ENCODE peak calls at places on chromosomes 13 and 19, in eight cellular contexts. X is WERI-Rb-1, J is dorsolateral prefrontal cortex, L is pancreas, R is NT2/D1, Z is SJCRH30, F is transverse colon, D is A549. O is an unnamed sample.

GRCh38 chr19:6491802-6492592 is 10.1 kb downstream of the TUBB4A start:
- DNase-seq in J (no peak), D (no peak), R (no peak), X (no peak), F (no peak), L (no peak), Z (no peak), O (no peak)

GRCh38 chr19:40341601-40342482 is 6.4 kb downstream of the C19orf47 start:
- DNase-seq in R (no peak), X (no peak), Z (peak), F (no peak), L (no peak), D (no peak), J (no peak), O (no peak)

GRCh38 chr13:21478881-21479808 is 20.0 kb upstream of the ZDHHC20 start:
- DNase-seq in J (no peak), F (peak), R (no peak), Z (peak), D (no peak), X (peak), L (peak), O (no peak)

GRCh38 chr13:74770361-74770760 is 636.2 kb upstream of the KLF12 start:
- DNase-seq in J (no peak), L (no peak), R (no peak), D (no peak), Z (no peak), F (no peak), X (no peak), O (no peak)

GRCh38 chr19:40450664-40451063 is 6.5 kb upstream of the SERTAD3 start:
- DNase-seq in L (no peak), J (no peak), R (no peak), X (peak), Z (no peak), D (no peak), F (no peak), O (no peak)

GRCh38 chr13:101841687-101842086 is 389.2 kb downstream of the ITGBL1 start:
- DNase-seq in Z (no peak), J (no peak), F (no peak), X (no peak), R (no peak), L (no peak), D (no peak), O (no peak)

GRCh38 chr19:39915101-39915847 is 19.2 kb downstream of the FCGBP start:
- DNase-seq in R (no peak), Z (no peak), F (no peak), X (no peak), D (no peak), L (no peak), J (no peak), O (no peak)

GRCh38 chr13:109785892-109786450 is 412 bp downstream of the IRS2 start:
- DNase-seq in Z (no peak), X (no peak), J (no peak), D (no peak), R (no peak), L (no peak), F (no peak), O (no peak)

GRCh38 chr19:29687897-29688728 is 22.9 kb downstream of the PLEKHF1 start:
- DNase-seq in L (no peak), R (no peak), X (no peak), J (no peak), D (no peak), Z (no peak), F (no peak), O (no peak)
- H3K4me3 ChIP-seq in L (no peak), R (no peak), X (no peak), J (no peak), D (no peak), Z (peak), F (no peak), O (no peak)

DNA sequence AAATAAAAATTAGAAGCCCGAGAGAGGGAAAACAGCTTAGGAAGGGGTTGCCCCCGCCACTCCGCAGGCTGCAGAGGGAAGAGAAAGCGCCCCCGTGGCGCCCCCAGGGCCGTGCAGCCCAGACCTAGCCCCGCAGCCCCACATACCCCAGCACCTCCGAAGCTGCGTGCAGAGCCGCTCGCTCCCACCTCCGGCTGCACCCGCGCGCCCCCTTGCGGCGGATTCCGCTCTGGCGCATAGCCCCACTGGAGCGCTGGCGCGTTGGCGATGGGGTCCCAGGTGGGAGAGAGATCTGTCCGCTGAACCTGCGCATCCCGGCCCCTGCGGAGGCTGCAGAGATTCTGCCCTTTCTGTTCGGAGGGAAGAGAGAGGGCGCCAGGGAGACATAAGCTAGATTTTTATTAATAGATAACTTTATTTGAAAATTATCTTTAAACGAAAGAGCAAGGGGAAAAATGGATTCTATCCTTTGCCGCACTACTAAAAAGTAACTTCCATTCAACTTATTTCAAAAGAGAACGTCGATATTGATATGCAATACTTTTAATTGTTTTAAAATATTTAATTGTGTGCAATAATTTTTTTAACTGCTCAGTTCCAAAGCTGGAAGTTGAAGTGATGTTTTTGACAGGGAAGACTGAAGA is 11.7 kb upstream of the CLN5 start:
- DNase-seq in R (peak), D (peak), J (peak), Z (peak), X (peak), L (peak), F (peak), O (peak)
- H3K4me3 ChIP-seq in R (no peak), D (peak), J (peak), Z (no peak), X (no peak), L (no peak), F (no peak), O (no peak)

GRCh38 chr13:22926176-22927007 is 254.4 kb upstream of the SGCG start:
- DNase-seq in X (no peak), Z (no peak), D (no peak), F (peak), L (peak), R (no peak), J (no peak), O (peak)
- H3K4me3 ChIP-seq in X (no peak), Z (no peak), D (no peak), F (peak), L (no peak), R (peak), J (peak), O (no peak)

GRCh38 chr19:10433131-10433536 is 12.8 kb downstream of the PDE4A start:
- DNase-seq in Z (no peak), D (no peak), F (no peak), L (no peak), X (no peak), J (no peak), R (no peak), O (no peak)
- H3K4me3 ChIP-seq in Z (no peak), D (no peak), F (no peak), L (no peak), X (no peak), J (no peak), R (no peak), O (no peak)

DNA sequence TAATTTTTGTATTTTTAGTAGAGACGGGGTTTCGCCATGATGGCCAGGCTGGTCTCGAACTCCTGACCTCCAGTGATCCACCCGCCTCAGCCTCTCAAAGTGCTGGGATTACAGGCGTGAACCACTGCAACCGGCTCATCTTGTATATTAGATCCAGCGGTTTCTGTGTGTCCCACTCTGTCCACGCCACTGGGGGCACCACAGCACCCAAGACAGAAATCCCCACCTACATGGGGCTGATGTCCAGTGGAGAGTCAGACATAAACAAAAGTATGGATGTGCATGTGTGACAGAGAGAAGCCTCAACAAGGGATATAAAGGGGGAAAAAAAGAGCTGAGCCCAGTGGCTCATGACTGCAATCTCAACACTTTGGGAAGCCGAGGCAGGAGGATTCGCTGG is 65.8 kb upstream of the ADGRE5 start:
- DNase-seq in L (no peak), Z (no peak), R (no peak), X (no peak), D (no peak), J (no peak), F (no peak), O (no peak)
- H3K4me3 ChIP-seq in L (no peak), Z (no peak), R (no peak), X (no peak), D (no peak), J (no peak), F (no peak), O (no peak)

GRCh38 chr19:35141627-35142401 is 1.2 kb upstream of the FXYD7 start:
- DNase-seq in D (no peak), X (peak), L (peak), F (no peak), Z (no peak), J (no peak), R (no peak), O (no peak)

GRCh38 chr19:35144259-35144599 is 1.2 kb downstream of the FXYD7 start:
- DNase-seq in J (no peak), L (no peak), X (no peak), D (no peak), R (no peak), Z (no peak), F (no peak), O (no peak)

GRCh38 chr19:35143818-35144217 is 763 bp downstream of the FXYD7 start:
- DNase-seq in R (no peak), L (no peak), D (no peak), Z (no peak), X (no peak), F (no peak), J (no peak), O (no peak)

GRCh38 chr19:35143231-35143715 is at the start of gene FXYD7:
- DNase-seq in D (no peak), Z (no peak), J (no peak), X (peak), R (no peak), L (peak), F (no peak), O (no peak)

DNA sequence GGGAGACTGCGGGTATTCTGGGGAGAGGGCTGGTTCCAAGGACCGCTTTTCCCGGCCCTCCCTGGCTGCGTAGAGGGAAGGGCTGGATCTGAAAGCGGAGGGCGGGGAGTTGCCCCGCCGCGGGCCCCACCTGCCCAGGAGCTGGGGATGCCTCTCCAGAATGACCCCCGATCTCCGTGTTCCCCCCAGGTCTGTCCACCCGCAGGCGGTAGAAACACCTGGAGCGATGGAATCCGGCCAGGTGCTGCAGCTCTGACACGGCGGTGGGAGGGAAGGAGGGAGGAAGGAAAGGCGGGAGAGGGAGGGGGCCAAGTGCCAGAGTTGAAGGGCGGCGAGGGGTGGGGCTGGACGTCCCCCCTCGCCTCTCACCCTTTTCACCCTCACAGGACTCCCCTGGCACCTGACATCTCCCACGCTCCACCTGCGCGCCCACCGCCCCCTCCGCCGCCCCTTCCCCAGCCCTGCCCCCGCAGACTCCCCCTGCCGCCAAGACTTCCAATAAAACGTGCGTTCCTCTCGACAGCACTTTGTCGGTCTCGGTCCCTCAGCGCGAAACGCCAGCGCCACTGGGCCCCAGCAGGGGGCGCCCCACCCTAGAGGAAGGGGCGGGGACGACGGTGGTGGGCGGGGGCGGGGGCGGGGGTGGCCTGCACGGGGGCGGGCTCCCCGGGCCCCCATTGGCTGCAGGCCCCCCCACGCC is 374 bp upstream of the FXYD7 start:
- DNase-seq in X (peak), J (no peak), L (peak), F (peak), D (peak), Z (no peak), R (no peak), O (peak)
- H3K4me3 ChIP-seq in X (peak), J (peak), L (peak), F (no peak), D (peak), Z (no peak), R (peak), O (no peak)

GRCh38 chr13:73063166-73063565 is 4.4 kb downstream of the KLF5 start:
- DNase-seq in Z (no peak), F (no peak), X (no peak), R (no peak), J (no peak), D (no peak), L (no peak), O (no peak)

GRCh38 chr13:73060251-73061160 is 1.7 kb downstream of the KLF5 start:
- DNase-seq in L (peak), D (no peak), Z (peak), F (no peak), X (no peak), J (no peak), R (no peak), O (no peak)

GRCh38 chr13:73064991-73065390 is 6.2 kb downstream of the KLF5 start:
- DNase-seq in L (no peak), D (no peak), R (no peak), X (no peak), J (no peak), F (no peak), Z (no peak), O (no peak)

GRCh38 chr13:73061478-73062275 is 2.9 kb downstream of the KLF5 start:
- DNase-seq in L (no peak), J (no peak), Z (no peak), R (no peak), F (no peak), X (no peak), D (no peak), O (peak)

GRCh38 chr13:73062368-73062767 is 3.6 kb downstream of the KLF5 start:
- DNase-seq in F (no peak), R (no peak), Z (no peak), X (no peak), J (no peak), L (no peak), D (no peak), O (no peak)
- H3K4me3 ChIP-seq in F (peak), R (no peak), Z (no peak), X (no peak), J (no peak), L (no peak), D (peak), O (no peak)

DNA sequence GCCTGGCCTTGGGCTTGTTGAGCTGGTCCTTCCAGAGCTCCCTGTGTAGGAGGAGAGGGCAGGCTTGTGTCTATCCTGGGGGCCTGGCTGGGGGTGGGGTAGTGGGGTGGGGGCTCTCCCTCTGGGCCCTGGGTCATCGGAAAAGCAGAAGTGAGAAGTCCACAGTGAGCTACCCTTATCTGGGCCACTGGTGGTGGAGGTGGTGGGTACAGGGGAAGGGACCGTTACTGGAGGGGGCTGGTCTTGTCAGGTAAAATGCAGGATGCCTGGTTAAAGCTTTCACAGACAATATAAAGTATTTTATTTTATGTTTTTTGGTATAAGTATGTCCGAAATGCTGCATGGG is 338 bp upstream of the SIGLEC10 start:
- DNase-seq in D (no peak), L (no peak), Z (no peak), X (no peak), J (no peak), F (no peak), R (no peak), O (no peak)
- H3K4me3 ChIP-seq in D (no peak), L (no peak), Z (no peak), X (no peak), J (no peak), F (no peak), R (no peak), O (no peak)

GRCh38 chr13:64749301-64749700 is 2480.8 kb downstream of the PCDH9 start:
- DNase-seq in R (no peak), Z (no peak), F (no peak), D (no peak), J (no peak), X (no peak), L (no peak), O (no peak)
- H3K4me3 ChIP-seq in R (no peak), Z (no peak), F (no peak), D (no peak), J (no peak), X (no peak), L (no peak), O (no peak)

O was measured in mucosa of descending colon.